ENCODE peak calls at places on chromosomes 13 and 19, in four cellular contexts. F, E, H and V are unnamed samples.

GRCh38 chr13:51541809-51542258 is 42.4 kb upstream of the WDFY2 start:
- DNase-seq in F (peak), H (no peak), E (peak), V (no peak)

GRCh38 chr19:50791594-50792245 is 1.5 kb downstream of the ACP4 start:
- DNase-seq in E (no peak), H (no peak), F (no peak), V (no peak)

GRCh38 chr13:97205971-97206370 is 16.2 kb upstream of the MBNL2 start:
- DNase-seq in H (no peak), E (no peak), F (no peak), V (no peak)

GRCh38 chr19:53991224-53992113 is at the start of gene CACNG6:
- DNase-seq in H (no peak), E (peak), F (no peak), V (peak)

GRCh38 chr13:51674276-51674675 is 90.0 kb downstream of the WDFY2 start:
- DNase-seq in H (peak), E (peak), F (no peak), V (no peak)

GRCh38 chr13:97369269-97369893 is 64.6 kb upstream of the RAP2A start:
- DNase-seq in F (no peak), H (no peak), E (no peak), V (peak)

GRCh38 chr19:38209671-38210457 is 14.2 kb downstream of the DPF1 start:
- DNase-seq in E (peak), H (no peak), F (peak), V (no peak)

GRCh38 chr19:12052057-12052570 is 647 bp downstream of the ZNF878 start:
- DNase-seq in E (no peak), F (no peak), H (peak), V (no peak)

GRCh38 chr13:60311527-60311926 is 85.5 kb upstream of the TDRD3 start:
- DNase-seq in H (no peak), F (no peak), E (no peak), V (no peak)

GRCh38 chr19:2270157-2270571 is 11.8 kb downstream of the PEAK3 start:
- DNase-seq in F (peak), H (no peak), E (peak), V (no peak)

GRCh38 chr13:36918246-36919060 is 1.6 kb downstream of the SMAD9 start:
- DNase-seq in H (no peak), F (no peak), E (no peak), V (no peak)

GRCh38 chr13:107043016-107043957 is 475.4 kb upstream of the ARGLU1 start:
- DNase-seq in F (no peak), E (no peak), H (no peak), V (no peak)

GRCh38 chr13:29503041-29503837 is 92.2 kb downstream of the SLC7A1 start:
- DNase-seq in F (no peak), E (no peak), H (peak), V (no peak)

GRCh38 chr13:79837741-79838450 is 356.9 kb downstream of the NDFIP2 start:
- DNase-seq in F (no peak), H (peak), E (no peak), V (no peak)

GRCh38 chr13:90723381-90723780 is 624.1 kb upstream of the MIR17HG start:
- DNase-seq in F (no peak), E (no peak), H (no peak), V (no peak)

GRCh38 chr19:1411255-1412191 is 4.1 kb downstream of the DAZAP1 start:
- DNase-seq in E (no peak), H (peak), F (peak), V (no peak)

GRCh38 chr13:50267917-50268316 is 252.7 kb downstream of the KCNRG start:
- DNase-seq in H (no peak), E (no peak), F (no peak), V (no peak)

GRCh38 chr19:55347442-55348009 is 7.0 kb downstream of the COX6B2 start:
- DNase-seq in F (no peak), E (no peak), H (no peak), V (no peak)

GRCh38 chr19:44689290-44690130 is 9.4 kb upstream of the CEACAM16 start:
- DNase-seq in H (peak), E (peak), F (peak), V (peak)

GRCh38 chr13:98202026-98202425 is 25.0 kb upstream of the RNF113B start:
- DNase-seq in F (peak), H (no peak), E (peak), V (no peak)

GRCh38 chr13:76293751-76294150 is 592.5 kb downstream of the KCTD12 start:
- DNase-seq in E (no peak), H (peak), F (no peak), V (no peak)

GRCh38 chr19:44278181-44278690 is 18.6 kb downstream of the ZNF233 start:
- DNase-seq in H (peak), F (no peak), E (no peak), V (no peak)

GRCh38 chr19:12617646-12618045 is 6.9 kb downstream of the ZNF791 start:
- DNase-seq in F (no peak), E (no peak), H (no peak), V (no peak)

GRCh38 chr19:48418317-48419064 is 25.0 kb downstream of the GRIN2D start:
- DNase-seq in H (no peak), E (no peak), F (no peak), V (peak)

GRCh38 chr13:110128546-110128945 is 178.4 kb downstream of the COL4A1 start:
- DNase-seq in F (no peak), H (no peak), E (no peak), V (no peak)

GRCh38 chr19:14916848-14917247 is 24.4 kb upstream of the OR7C2 start:
- DNase-seq in E (no peak), H (no peak), F (no peak), V (peak)

GRCh38 chr19:43767818-43768217 is 13.0 kb downstream of the KCNN4 start:
- DNase-seq in F (no peak), H (no peak), E (no peak), V (no peak)

GRCh38 chr13:114154476-114154875 is 22.1 kb upstream of the RASA3 start:
- DNase-seq in H (no peak), E (peak), F (no peak), V (peak)

GRCh38 chr13:48232420-48233096 is 448 bp upstream of the ITM2B start:
- DNase-seq in F (no peak), H (no peak), E (no peak), V (no peak)

GRCh38 chr19:4061178-4061682 is 5.5 kb downstream of the ZBTB7A start:
- DNase-seq in H (peak), F (peak), E (peak), V (no peak)

GRCh38 chr19:55986487-55986886 is at the start of gene NLRP5:
- DNase-seq in H (no peak), E (peak), F (no peak), V (no peak)

GRCh38 chr13:62837895-62838294 is 1422.2 kb upstream of the PCDH20 start:
- DNase-seq in H (peak), E (no peak), F (no peak), V (no peak)

GRCh38 chr13:71051573-71051972 is 815.4 kb downstream of the DACH1 start:
- DNase-seq in E (no peak), F (no peak), H (no peak), V (no peak)

GRCh38 chr13:66506979-66507378 is 723.2 kb downstream of the PCDH9 start:
- DNase-seq in F (no peak), H (peak), E (no peak), V (peak)

GRCh38 chr13:92719868-92720267 is 506.7 kb upstream of the GPC6 start:
- DNase-seq in E (no peak), F (no peak), H (peak), V (no peak)

GRCh38 chr13:66180806-66181205 is 1049.3 kb downstream of the PCDH9 start:
- DNase-seq in F (no peak), H (peak), E (no peak), V (no peak)

GRCh38 chr19:1239796-1240737 is 1.5 kb upstream of the ATP5F1D start:
- DNase-seq in F (peak), E (peak), H (peak), V (peak)

DNA sequence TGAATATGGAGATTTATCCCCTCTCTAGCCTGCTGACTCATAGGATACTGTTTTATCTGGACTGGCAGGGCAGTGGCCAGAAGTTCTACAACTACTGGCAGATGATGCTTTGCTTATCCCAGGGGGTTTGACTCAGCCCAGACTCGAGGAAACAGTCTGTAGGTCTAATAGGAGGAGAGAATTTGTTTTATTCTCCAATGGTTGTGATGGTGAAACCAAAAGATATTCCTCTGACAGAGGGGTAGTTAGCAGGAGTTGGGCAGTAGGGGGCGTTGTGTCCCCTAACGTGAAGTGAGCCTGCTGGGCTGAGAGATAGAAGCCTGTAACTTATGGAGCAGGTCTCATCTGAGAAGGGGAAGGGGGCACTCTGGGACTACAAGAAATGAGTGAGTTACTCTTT is 74.9 kb downstream of the WTIP start:
- DNase-seq in E (no peak), H (no peak), F (no peak), V (no peak)
- TF ChIP-seq CTCF in E (no peak), H (no peak), F (peak), V (no peak)

DNA sequence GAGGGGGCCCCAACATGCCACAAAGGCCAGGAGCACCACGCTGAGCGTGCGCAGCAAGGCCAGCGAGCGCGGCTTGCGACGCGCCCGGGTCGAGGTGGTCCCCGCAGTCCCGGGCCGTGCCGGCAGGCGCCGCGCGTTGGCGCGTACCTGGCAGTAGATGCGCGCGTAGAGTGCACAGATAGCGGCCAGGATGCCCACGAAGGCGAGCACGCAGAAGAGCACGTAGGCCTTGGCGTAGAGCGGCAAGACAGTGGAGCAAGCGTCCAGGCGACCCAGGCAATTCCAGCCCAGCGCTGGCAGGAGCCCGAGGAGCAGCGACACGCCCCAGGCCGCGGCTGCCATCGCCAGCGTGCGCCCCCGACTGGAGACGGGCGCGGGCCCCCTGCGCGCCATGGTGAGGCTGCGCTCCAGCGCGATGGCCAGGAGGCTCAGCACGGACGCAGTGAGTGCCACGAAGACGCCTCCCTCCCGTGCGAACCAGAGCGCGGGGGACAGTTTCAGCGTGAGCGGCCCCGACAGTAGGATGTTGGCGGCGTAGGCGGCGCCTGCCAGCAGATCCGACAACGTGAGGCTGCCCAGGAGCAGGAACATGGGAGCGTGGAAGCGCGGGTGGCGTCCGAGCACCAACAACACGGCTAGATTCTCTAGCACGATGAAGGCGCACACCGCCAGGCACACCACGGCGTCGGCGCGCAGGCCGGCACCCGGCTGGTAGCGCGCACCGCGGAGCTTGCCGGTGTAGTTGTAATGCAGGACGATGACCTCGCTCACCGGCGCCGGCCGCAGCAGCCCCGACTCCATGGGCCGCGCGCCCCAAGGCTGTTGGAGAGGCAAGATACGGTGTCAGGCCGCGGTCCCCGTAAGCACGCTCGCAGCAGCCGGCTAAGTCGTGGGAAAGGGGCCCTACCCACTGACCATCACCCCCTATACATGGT is 2.8 kb downstream of the S1PR5 start:
- DNase-seq in F (no peak), H (no peak), E (no peak), V (peak)
- TF ChIP-seq CTCF in F (no peak), H (no peak), E (no peak), V (no peak)

GRCh38 chr13:27362064-27362751 is 62.2 kb upstream of the GTF3A start:
- DNase-seq in H (peak), E (peak), F (peak), V (peak)
- TF ChIP-seq CTCF in H (peak), E (peak), F (peak), V (peak)

GRCh38 chr13:39016087-39016486 is 21.8 kb downstream of the PROSER1 start:
- DNase-seq in H (no peak), E (no peak), F (no peak), V (peak)

GRCh38 chr13:39013462-39013861 is 22.8 kb upstream of the STOML3 start:
- DNase-seq in H (no peak), F (no peak), E (no peak), V (no peak)

GRCh38 chr13:39012608-39013007 is 22.0 kb upstream of the STOML3 start:
- DNase-seq in E (peak), F (no peak), H (no peak), V (no peak)

GRCh38 chr13:39020853-39021462 is 16.9 kb downstream of the PROSER1 start:
- DNase-seq in F (no peak), H (no peak), E (no peak), V (no peak)

DNA sequence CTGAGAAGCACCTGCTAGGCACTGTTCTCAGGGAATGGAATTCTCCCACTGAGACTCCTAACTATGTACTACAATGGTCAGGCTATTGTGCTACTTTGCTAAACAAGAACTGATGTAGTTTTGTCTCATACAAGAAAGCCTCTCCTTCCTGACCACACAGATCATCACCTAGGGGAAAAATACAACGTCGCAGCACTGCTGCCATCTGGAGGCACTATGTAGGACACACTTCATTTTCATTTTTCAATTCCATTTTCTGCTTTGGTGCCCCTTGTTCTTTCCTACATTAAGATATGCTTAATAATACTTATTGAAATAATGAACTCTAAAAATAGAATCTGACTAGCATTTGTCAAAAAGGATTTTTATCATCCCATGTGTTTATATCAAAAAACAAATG is 21.1 kb downstream of the PROSER1 start:
- DNase-seq in F (no peak), E (no peak), H (peak), V (peak)
- TF ChIP-seq CTCF in F (peak), E (peak), H (peak), V (peak)

DNA sequence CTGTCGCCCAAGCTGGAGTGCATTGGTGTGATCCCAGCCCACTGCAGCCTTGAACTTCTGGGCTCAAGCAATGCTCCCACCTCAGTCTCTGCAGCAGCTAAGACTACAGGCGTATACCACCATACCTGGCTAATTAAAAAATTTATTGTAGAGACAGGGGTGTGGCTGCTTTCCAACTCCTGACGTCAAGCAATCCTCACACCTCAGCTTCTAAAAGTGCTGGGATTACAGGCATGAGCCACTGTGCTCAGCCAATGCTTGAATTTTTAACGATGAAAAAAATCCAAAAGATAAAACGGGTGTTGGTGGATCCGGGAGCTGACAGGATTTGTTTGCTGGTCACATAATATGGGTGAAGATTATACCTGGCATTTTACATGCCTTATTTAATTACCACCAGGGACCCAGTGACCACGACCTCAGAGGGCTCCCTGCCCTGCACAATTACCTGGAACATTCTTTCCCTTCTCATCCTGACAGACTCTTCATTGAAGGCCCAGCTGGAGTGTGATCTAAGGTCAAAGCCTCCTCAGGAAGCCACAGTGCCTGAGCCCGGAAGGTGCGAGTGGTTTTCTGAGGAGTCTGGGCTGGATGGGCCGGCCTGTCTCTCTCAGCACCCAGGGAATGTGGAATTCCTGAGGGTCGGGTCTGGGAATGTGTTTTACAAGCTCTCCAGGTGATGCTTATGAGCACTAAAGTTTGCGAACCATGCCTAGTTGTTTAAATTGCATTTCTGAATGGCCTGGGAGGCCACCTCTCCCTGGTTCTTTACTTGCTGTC is 193.3 kb downstream of the USP12 start:
- DNase-seq in E (no peak), H (no peak), F (no peak), V (no peak)
- TF ChIP-seq CTCF in E (no peak), H (no peak), F (no peak), V (no peak)

GRCh38 chr19:58578430-58578925 is 5.3 kb upstream of the MZF1 start:
- DNase-seq in F (no peak), E (no peak), H (peak), V (no peak)

GRCh38 chr19:58572818-58573657 is at the start of gene MZF1:
- DNase-seq in H (peak), F (peak), E (peak), V (peak)

GRCh38 chr19:58573658-58574164 is 576 bp upstream of the MZF1 start:
- DNase-seq in F (no peak), H (no peak), E (no peak), V (no peak)

GRCh38 chr19:58577581-58578429 is 4.7 kb upstream of the MZF1 start:
- DNase-seq in E (peak), F (no peak), H (no peak), V (no peak)

GRCh38 chr19:58575183-58576041 is 2.3 kb upstream of the MZF1 start:
- DNase-seq in E (peak), H (peak), F (peak), V (peak)
- TF ChIP-seq CTCF in E (no peak), H (no peak), F (no peak), V (no peak)